ENCODE peak calls at places on chromosomes 12 and 14, in seven cellular contexts. F is Right ventricle myocardium superior, R is fibroblast of the aortic adventitia, G is AG20443, I is T-helper 2 cell, J is GM03348, N is naive B cell. S is an unnamed sample.

GRCh38 chr12:9392842-9393241 is 184.6 kb upstream of the PZP start:
- DNase-seq in F (no peak), R (no peak), G (no peak), I (no peak), J (no peak), N (no peak), S (no peak)

GRCh38 chr14:104126753-104127152 is 11.6 kb upstream of the KIF26A start:
- DNase-seq in F (no peak), R (no peak), G (no peak), I (no peak), J (no peak), N (no peak), S (no peak)

GRCh38 chr14:68131907-68132306 is 312.3 kb downstream of the RAD51B start:
- DNase-seq in F (no peak), R (peak), G (no peak), I (no peak), J (no peak), N (no peak), S (no peak)

GRCh38 chr12:109773384-109774011 is 59.7 kb downstream of the TRPV4 start:
- DNase-seq in F (peak), R (no peak), G (peak), I (no peak), J (peak), N (no peak), S (no peak)

GRCh38 chr14:42047421-42048045 is 440.9 kb downstream of the LRFN5 start:
- DNase-seq in F (no peak), R (peak), G (no peak), I (no peak), J (no peak), N (no peak), S (peak)

GRCh38 chr12:52050116-52050770 is 999 bp upstream of the NR4A1 start:
- DNase-seq in F (peak), R (peak), G (peak), I (no peak), J (no peak), N (peak), S (no peak)

GRCh38 chr12:53123578-53124351 is 20.5 kb downstream of the SOAT2 start:
- DNase-seq in F (no peak), R (peak), G (peak), I (no peak), J (peak), N (no peak), S (no peak)

GRCh38 chr14:39160494-39160893 is 9.6 kb downstream of the TRAPPC6B start:
- DNase-seq in F (no peak), R (no peak), G (no peak), I (no peak), J (no peak), N (no peak), S (no peak)

GRCh38 chr12:6332459-6332858 is 9.4 kb downstream of the TNFRSF1A start:
- DNase-seq in F (no peak), R (peak), G (no peak), I (no peak), J (no peak), N (no peak), S (peak)

GRCh38 chr14:95164506-95164905 is 7.2 kb upstream of the DICER1 start:
- DNase-seq in F (no peak), R (no peak), G (no peak), I (no peak), J (no peak), N (no peak), S (no peak)

GRCh38 chr12:68113644-68114043 is 45.9 kb downstream of the IFNG start:
- DNase-seq in F (no peak), R (no peak), G (no peak), I (peak), J (no peak), N (no peak), S (no peak)

GRCh38 chr12:107684029-107684790 is 1.4 kb upstream of the PWP1 start:
- DNase-seq in F (no peak), R (no peak), G (peak), I (no peak), J (no peak), N (no peak), S (peak)

GRCh38 chr12:93668919-93669418 is 8.2 kb upstream of the CRADD start:
- DNase-seq in F (no peak), R (no peak), G (no peak), I (no peak), J (no peak), N (no peak), S (no peak)

GRCh38 chr14:105850853-105851581 is 324.6 kb downstream of the TMEM121 start:
- DNase-seq in F (peak), R (no peak), G (no peak), I (no peak), J (no peak), N (no peak), S (no peak)

GRCh38 chr14:90426663-90427062 is 29.8 kb downstream of the CALM1 start:
- DNase-seq in F (peak), R (peak), G (no peak), I (no peak), J (no peak), N (no peak), S (peak)

GRCh38 chr12:21940549-21940948 is 677 bp downstream of the ABCC9 start:
- DNase-seq in F (no peak), R (no peak), G (no peak), I (no peak), J (no peak), N (no peak), S (no peak)

GRCh38 chr14:55701638-55702037 is 121.6 kb downstream of the KTN1 start:
- DNase-seq in F (no peak), R (peak), G (no peak), I (no peak), J (peak), N (no peak), S (peak)

GRCh38 chr12:94841171-94841570 is 162.3 kb downstream of the NDUFA12 start:
- DNase-seq in F (no peak), R (no peak), G (no peak), I (no peak), J (no peak), N (no peak), S (no peak)

GRCh38 chr14:93078830-93079229 is 36.9 kb downstream of the ITPK1 start:
- DNase-seq in F (no peak), R (peak), G (peak), I (no peak), J (peak), N (no peak), S (no peak)

GRCh38 chr14:31902002-31902401 is 175.1 kb upstream of the ARHGAP5 start:
- DNase-seq in F (no peak), R (no peak), G (no peak), I (no peak), J (no peak), N (no peak), S (no peak)

GRCh38 chr12:12927211-12928079 is 24.5 kb downstream of the GPRC5D start:
- DNase-seq in F (peak), R (no peak), G (no peak), I (peak), J (peak), N (peak), S (peak)

GRCh38 chr12:93197067-93197593 is 180.6 kb upstream of the NUDT4 start:
- DNase-seq in F (no peak), R (peak), G (peak), I (no peak), J (peak), N (no peak), S (peak)

GRCh38 chr12:45257185-45257585 is 41.3 kb downstream of the ANO6 start:
- DNase-seq in F (no peak), R (no peak), G (no peak), I (no peak), J (no peak), N (no peak), S (no peak)

GRCh38 chr14:55938249-55938791 is 179.9 kb upstream of the PELI2 start:
- DNase-seq in F (peak), R (no peak), G (peak), I (no peak), J (peak), N (no peak), S (peak)

GRCh38 chr12:24200013-24200412 is 250.5 kb upstream of the SOX5 start:
- DNase-seq in F (no peak), R (peak), G (no peak), I (no peak), J (no peak), N (no peak), S (no peak)

GRCh38 chr14:87171161-87171560 is 821.8 kb downstream of the GALC start:
- DNase-seq in F (no peak), R (no peak), G (no peak), I (no peak), J (no peak), N (no peak), S (no peak)

GRCh38 chr12:24759155-24759554 is 189.7 kb downstream of the BCAT1 start:
- DNase-seq in F (no peak), R (peak), G (no peak), I (no peak), J (no peak), N (no peak), S (no peak)

GRCh38 chr12:123431951-123432886 is 4.3 kb downstream of the RILPL2 start:
- DNase-seq in F (no peak), R (no peak), G (no peak), I (peak), J (no peak), N (no peak), S (no peak)

GRCh38 chr12:12039897-12040296 is 30.8 kb upstream of the BCL2L14 start:
- DNase-seq in F (no peak), R (no peak), G (no peak), I (no peak), J (no peak), N (no peak), S (no peak)

GRCh38 chr14:88323520-88324199 is 591 bp upstream of the KCNK10 start:
- DNase-seq in F (no peak), R (no peak), G (peak), I (no peak), J (peak), N (peak), S (peak)

GRCh38 chr14:51167587-51168219 is 72.3 kb upstream of the TMX1 start:
- DNase-seq in F (no peak), R (peak), G (peak), I (no peak), J (peak), N (no peak), S (peak)

GRCh38 chr14:103803661-103804060 is 43.7 kb downstream of the PPP1R13B start:
- DNase-seq in F (no peak), R (peak), G (peak), I (no peak), J (peak), N (no peak), S (peak)

GRCh38 chr12:93377252-93377542 is 528 bp upstream of the NUDT4 start:
- DNase-seq in F (no peak), R (no peak), G (no peak), I (no peak), J (no peak), N (no peak), S (no peak)

GRCh38 chr14:88559852-88560251 is 3.0 kb upstream of the ZC3H14 start:
- DNase-seq in F (no peak), R (peak), G (peak), I (no peak), J (peak), N (no peak), S (peak)

S was measured in fibroblast of lung.